ENCODE peak calls at places on chromosome 19, in five cellular contexts. T, J, F, L and G are unnamed samples.

GRCh38 chr19:21508198-21508597 is 2.8 kb downstream of the ZNF429 start:
- DNase-seq in F (no peak), L (no peak), J (no peak), T (no peak), G (no peak)

GRCh38 chr19:57642396-57643046 is 9.6 kb downstream of the ZNF211 start:
- DNase-seq in F (no peak), T (no peak), L (no peak), J (no peak), G (no peak)

GRCh38 chr19:54418030-54418929 is 3.0 kb downstream of the TTYH1 start:
- DNase-seq in F (peak), T (no peak), L (no peak), J (no peak), G (no peak)

GRCh38 chr19:48553676-48554384 is 1.9 kb downstream of the SULT2B1 start:
- DNase-seq in L (no peak), J (peak), T (no peak), F (peak), G (no peak)

GRCh38 chr19:15187026-15188007 is 13.5 kb downstream of the NOTCH3 start:
- DNase-seq in F (peak), L (no peak), J (no peak), T (no peak), G (no peak)

GRCh38 chr19:23785982-23786381 is 27.3 kb upstream of the ZNF681 start:
- DNase-seq in F (no peak), J (no peak), L (no peak), T (no peak), G (no peak)

GRCh38 chr19:13215572-13216380 is 65.6 kb downstream of the IER2 start:
- DNase-seq in L (no peak), J (no peak), F (peak), T (no peak), G (no peak)

GRCh38 chr19:15300533-15301194 is 31.7 kb downstream of the BRD4 start:
- DNase-seq in F (peak), T (no peak), J (no peak), L (peak), G (no peak)

GRCh38 chr19:16888629-16889371 is at the start of gene F2RL3:
- DNase-seq in J (peak), L (no peak), F (no peak), T (no peak), G (peak)

GRCh38 chr19:14004619-14005380 is 1.3 kb downstream of the RFX1 start:
- DNase-seq in J (peak), L (no peak), F (peak), T (no peak), G (peak)

GRCh38 chr19:42480335-42481095 is 37.8 kb upstream of the CXCL17 start:
- DNase-seq in L (no peak), T (no peak), J (no peak), F (peak), G (no peak)

GRCh38 chr19:9406798-9407352 is 28.5 kb downstream of the ZNF266 start:
- DNase-seq in F (peak), J (peak), T (peak), L (peak), G (peak)

GRCh38 chr19:16654621-16655020 is 5.3 kb downstream of the SMIM7 start:
- DNase-seq in F (no peak), L (no peak), T (no peak), J (no peak), G (no peak)

GRCh38 chr19:17972230-17972629 is 5.3 kb downstream of the KCNN1 start:
- DNase-seq in T (no peak), L (no peak), F (peak), J (no peak), G (no peak)

GRCh38 chr19:14091885-14092462 is 1.4 kb upstream of the SAMD1 start:
- DNase-seq in T (no peak), F (peak), J (no peak), L (no peak), G (no peak)

GRCh38 chr19:54481326-54481930 is 8.3 kb upstream of the CDC42EP5 start:
- DNase-seq in F (peak), L (no peak), J (no peak), T (no peak), G (peak)

GRCh38 chr19:13920940-13921744 is 15.1 kb downstream of the CC2D1A start:
- DNase-seq in T (no peak), J (no peak), F (peak), L (no peak), G (no peak)

GRCh38 chr19:5352229-5352763 is 11.7 kb upstream of the PTPRS start:
- DNase-seq in L (no peak), T (no peak), F (peak), J (no peak), G (no peak)

GRCh38 chr19:54439174-54439851 is 9.7 kb upstream of the LENG8 start:
- DNase-seq in T (peak), L (no peak), J (no peak), F (peak), G (no peak)

GRCh38 chr19:57465680-57466381 is 8.9 kb upstream of the VN1R1 start:
- DNase-seq in T (no peak), F (no peak), J (no peak), L (no peak), G (no peak)

GRCh38 chr19:31271569-31271911 is 77.7 kb downstream of the TSHZ3 start:
- DNase-seq in L (no peak), J (no peak), T (no peak), F (no peak), G (no peak)

GRCh38 chr19:49425922-49426592 is 869 bp downstream of the GFY start:
- DNase-seq in F (peak), J (no peak), T (no peak), L (no peak), G (no peak)

GRCh38 chr19:925087-925911 is 536 bp upstream of the ARID3A start:
- DNase-seq in F (peak), L (peak), J (peak), T (peak), G (peak)
- TF ChIP-seq CTCF in F (no peak), L (no peak), J (no peak), T (no peak), G (no peak)

GRCh38 chr19:50820549-50821247 is 2.9 kb downstream of the KLK1 start:
- DNase-seq in L (no peak), F (peak), J (peak), T (peak), G (no peak)
- H3K4me3 ChIP-seq in L (no peak), F (no peak), J (no peak), T (peak), G (no peak)

GRCh38 chr19:39542198-39542597 is 2.2 kb upstream of the EID2 start:
- DNase-seq in L (no peak), J (no peak), F (no peak), T (no peak), G (no peak)

GRCh38 chr19:39539519-39540332 is at the start of gene EID2:
- DNase-seq in T (peak), L (peak), F (peak), J (peak), G (peak)

GRCh38 chr19:39543477-39543857 is 3.5 kb upstream of the EID2 start:
- DNase-seq in L (no peak), T (no peak), J (no peak), F (no peak), G (no peak)

GRCh38 chr19:39539165-39539518 is 819 bp downstream of the EID2 start:
- DNase-seq in J (no peak), L (no peak), T (no peak), F (no peak), G (peak)

GRCh38 chr19:39540333-39540673 is 342 bp upstream of the EID2 start:
- DNase-seq in J (no peak), F (no peak), L (no peak), T (no peak), G (no peak)
- TF ChIP-seq CTCF in J (no peak), F (no peak), L (no peak), T (no peak), G (no peak)

GRCh38 chr19:6767081-6767356 is 216 bp downstream of the SH2D3A start:
- DNase-seq in F (peak), L (no peak), J (no peak), T (no peak), G (no peak)
- H3K4me3 ChIP-seq in F (no peak), L (no peak), J (peak), T (peak), G (peak)

GRCh38 chr19:34603003-34603402 is 74.0 kb downstream of the SCGB2B2 start:
- DNase-seq in F (no peak), T (no peak), J (no peak), L (no peak), G (no peak)
- TF ChIP-seq CTCF in F (no peak), T (no peak), J (no peak), L (no peak), G (no peak)

DNA sequence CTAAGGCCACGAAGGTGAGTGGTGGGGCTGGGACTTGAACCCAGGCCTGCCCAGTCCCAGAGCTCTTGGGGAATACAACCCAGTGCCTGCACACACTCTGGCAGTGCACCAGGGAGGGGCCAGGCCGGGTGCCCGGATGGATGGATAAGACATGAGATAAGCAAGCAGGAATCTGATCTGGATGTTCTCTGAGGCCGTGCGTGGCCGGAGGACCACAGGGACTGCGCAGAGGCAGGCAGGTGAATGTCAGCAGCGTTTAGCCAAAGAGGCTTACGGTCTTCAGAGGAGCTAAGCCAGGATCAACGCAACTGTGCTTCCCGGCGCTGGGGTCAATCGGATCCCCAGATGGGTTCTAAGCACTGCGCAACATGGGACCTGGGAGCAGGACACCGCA is 1.5 kb downstream of the ZNF787 start:
- DNase-seq in J (peak), F (peak), L (no peak), T (no peak), G (no peak)
- H3K4me3 ChIP-seq in J (peak), F (peak), L (peak), T (peak), G (peak)

DNA sequence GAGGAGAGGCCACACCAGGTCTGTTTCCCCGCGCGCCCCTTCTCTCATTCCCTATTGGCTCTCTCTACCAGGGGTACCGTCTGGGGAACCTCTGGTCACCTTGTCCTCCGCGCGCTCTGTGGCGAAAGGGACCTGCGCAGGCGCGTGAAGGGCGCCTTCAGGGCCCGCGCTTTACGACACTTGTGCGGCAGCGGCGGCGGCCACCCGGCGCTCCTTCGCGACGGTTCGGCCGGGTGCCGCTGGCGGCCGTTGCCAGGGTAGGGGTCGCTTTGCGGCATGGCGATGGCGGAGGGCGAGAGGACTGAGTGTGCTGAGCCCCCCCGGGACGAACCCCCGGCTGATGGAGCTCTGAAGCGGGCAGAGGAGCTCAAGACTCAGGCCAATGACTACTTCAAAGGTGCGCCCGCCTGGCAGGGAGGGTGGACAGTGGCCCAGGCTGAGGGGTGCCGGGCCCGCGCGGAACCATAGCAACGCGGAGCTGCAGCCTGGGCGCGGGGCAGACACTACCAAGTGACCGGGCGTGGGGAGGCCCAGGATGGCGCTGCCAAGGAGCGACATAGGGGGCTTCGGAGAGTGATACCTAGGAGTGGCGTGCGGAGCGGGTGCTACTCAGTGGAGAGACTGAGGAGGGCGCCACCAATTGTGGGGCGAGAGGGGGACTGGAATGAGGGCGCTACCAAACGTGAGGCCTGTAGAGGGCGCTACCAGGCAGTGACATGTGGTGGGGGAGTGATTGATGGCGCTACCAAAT is at the start of gene PPP5C:
- DNase-seq in J (peak), T (peak), F (peak), L (peak), G (peak)
- TF ChIP-seq CTCF in J (peak), T (peak), F (peak), L (peak), G (peak)